ENCODE peak calls at places on chromosomes 7 and 10, in eight cellular contexts. One of them, this sample, is unnamed.

GRCh38 chr7:43700059-43700501 is 29.2 kb downstream of the COA1 start:
- DNase-seq in GM23338: peak
- DNase-seq in brain microvascular endothelial cell: no peak
- DNase-seq in psoas muscle: no peak
- DNase-seq in lower leg skin: no peak
- DNase-seq in BJ: no peak
- DNase-seq in coronary artery: no peak
- DNase-seq in heart left ventricle: no peak
- DNase-seq in this sample: peak

GRCh38 chr7:13321321-13321720 is 633.9 kb downstream of the ARL4A start:
- DNase-seq in GM23338: no peak
- DNase-seq in brain microvascular endothelial cell: no peak
- DNase-seq in psoas muscle: no peak
- DNase-seq in lower leg skin: no peak
- DNase-seq in BJ: no peak
- DNase-seq in coronary artery: no peak
- DNase-seq in heart left ventricle: no peak
- DNase-seq in this sample: no peak

GRCh38 chr10:101995451-101996063 is 60.4 kb downstream of the ARMH3 start:
- DNase-seq in GM23338: no peak
- DNase-seq in brain microvascular endothelial cell: peak
- DNase-seq in psoas muscle: no peak
- DNase-seq in lower leg skin: no peak
- DNase-seq in BJ: no peak
- DNase-seq in coronary artery: no peak
- DNase-seq in heart left ventricle: no peak
- DNase-seq in this sample: peak

GRCh38 chr7:44286182-44286617 is 39.2 kb downstream of the CAMK2B start:
- DNase-seq in GM23338: peak
- DNase-seq in brain microvascular endothelial cell: no peak
- DNase-seq in psoas muscle: peak
- DNase-seq in lower leg skin: peak
- DNase-seq in BJ: no peak
- DNase-seq in coronary artery: peak
- DNase-seq in heart left ventricle: peak
- DNase-seq in this sample: no peak

GRCh38 chr10:104329754-104330153 is 8.5 kb downstream of the ITPRIP start:
- DNase-seq in GM23338: no peak
- DNase-seq in brain microvascular endothelial cell: peak
- DNase-seq in psoas muscle: no peak
- DNase-seq in lower leg skin: no peak
- DNase-seq in BJ: peak
- DNase-seq in coronary artery: no peak
- DNase-seq in heart left ventricle: no peak
- DNase-seq in this sample: peak

GRCh38 chr10:98436704-98437103 is 10.0 kb downstream of the HPS1 start:
- DNase-seq in GM23338: no peak
- DNase-seq in brain microvascular endothelial cell: no peak
- DNase-seq in psoas muscle: no peak
- DNase-seq in lower leg skin: no peak
- DNase-seq in BJ: no peak
- DNase-seq in coronary artery: no peak
- DNase-seq in heart left ventricle: no peak
- DNase-seq in this sample: no peak

GRCh38 chr7:130418306-130418705 is 22.5 kb downstream of the CEP41 start:
- DNase-seq in GM23338: no peak
- DNase-seq in brain microvascular endothelial cell: no peak
- DNase-seq in psoas muscle: no peak
- DNase-seq in lower leg skin: no peak
- DNase-seq in BJ: no peak
- DNase-seq in coronary artery: no peak
- DNase-seq in heart left ventricle: no peak
- DNase-seq in this sample: no peak

GRCh38 chr7:142263598-142264380 is 5.9 kb upstream of the PRSS58 start:
- DNase-seq in GM23338: no peak
- DNase-seq in brain microvascular endothelial cell: peak
- DNase-seq in psoas muscle: no peak
- DNase-seq in lower leg skin: no peak
- DNase-seq in BJ: no peak
- DNase-seq in coronary artery: no peak
- DNase-seq in heart left ventricle: no peak
- DNase-seq in this sample: no peak

GRCh38 chr7:44213206-44213871 is 12.6 kb downstream of the YKT6 start:
- DNase-seq in GM23338: no peak
- DNase-seq in brain microvascular endothelial cell: no peak
- DNase-seq in psoas muscle: peak
- DNase-seq in lower leg skin: peak
- DNase-seq in BJ: no peak
- DNase-seq in coronary artery: no peak
- DNase-seq in heart left ventricle: no peak
- DNase-seq in this sample: no peak

GRCh38 chr10:92773776-92774175 is 74.5 kb upstream of the EXOC6 start:
- DNase-seq in GM23338: no peak
- DNase-seq in brain microvascular endothelial cell: no peak
- DNase-seq in psoas muscle: no peak
- DNase-seq in lower leg skin: no peak
- DNase-seq in BJ: no peak
- DNase-seq in coronary artery: no peak
- DNase-seq in heart left ventricle: no peak
- DNase-seq in this sample: no peak

GRCh38 chr7:5643280-5643679 is 138.2 kb downstream of the RNF216 start:
- DNase-seq in GM23338: peak
- DNase-seq in brain microvascular endothelial cell: peak
- DNase-seq in psoas muscle: peak
- DNase-seq in lower leg skin: no peak
- DNase-seq in BJ: no peak
- DNase-seq in coronary artery: no peak
- DNase-seq in heart left ventricle: peak
- DNase-seq in this sample: no peak

GRCh38 chr10:62437696-62438095 is 63.5 kb downstream of the ZNF365 start:
- DNase-seq in GM23338: peak
- DNase-seq in brain microvascular endothelial cell: peak
- DNase-seq in psoas muscle: no peak
- DNase-seq in lower leg skin: no peak
- DNase-seq in BJ: peak
- DNase-seq in coronary artery: no peak
- DNase-seq in heart left ventricle: no peak
- DNase-seq in this sample: peak

GRCh38 chr10:123970207-123970926 is 78.8 kb upstream of the CPXM2 start:
- DNase-seq in GM23338: peak
- DNase-seq in brain microvascular endothelial cell: no peak
- DNase-seq in psoas muscle: no peak
- DNase-seq in lower leg skin: no peak
- DNase-seq in BJ: no peak
- DNase-seq in coronary artery: no peak
- DNase-seq in heart left ventricle: no peak
- DNase-seq in this sample: no peak
- H3K4me3 ChIP-seq in GM23338: no peak
- H3K4me3 ChIP-seq in brain microvascular endothelial cell: no peak
- H3K4me3 ChIP-seq in psoas muscle: no peak
- H3K4me3 ChIP-seq in lower leg skin: no peak
- H3K4me3 ChIP-seq in BJ: no peak
- H3K4me3 ChIP-seq in coronary artery: no peak
- H3K4me3 ChIP-seq in heart left ventricle: no peak
- H3K4me3 ChIP-seq in this sample: no peak

DNA sequence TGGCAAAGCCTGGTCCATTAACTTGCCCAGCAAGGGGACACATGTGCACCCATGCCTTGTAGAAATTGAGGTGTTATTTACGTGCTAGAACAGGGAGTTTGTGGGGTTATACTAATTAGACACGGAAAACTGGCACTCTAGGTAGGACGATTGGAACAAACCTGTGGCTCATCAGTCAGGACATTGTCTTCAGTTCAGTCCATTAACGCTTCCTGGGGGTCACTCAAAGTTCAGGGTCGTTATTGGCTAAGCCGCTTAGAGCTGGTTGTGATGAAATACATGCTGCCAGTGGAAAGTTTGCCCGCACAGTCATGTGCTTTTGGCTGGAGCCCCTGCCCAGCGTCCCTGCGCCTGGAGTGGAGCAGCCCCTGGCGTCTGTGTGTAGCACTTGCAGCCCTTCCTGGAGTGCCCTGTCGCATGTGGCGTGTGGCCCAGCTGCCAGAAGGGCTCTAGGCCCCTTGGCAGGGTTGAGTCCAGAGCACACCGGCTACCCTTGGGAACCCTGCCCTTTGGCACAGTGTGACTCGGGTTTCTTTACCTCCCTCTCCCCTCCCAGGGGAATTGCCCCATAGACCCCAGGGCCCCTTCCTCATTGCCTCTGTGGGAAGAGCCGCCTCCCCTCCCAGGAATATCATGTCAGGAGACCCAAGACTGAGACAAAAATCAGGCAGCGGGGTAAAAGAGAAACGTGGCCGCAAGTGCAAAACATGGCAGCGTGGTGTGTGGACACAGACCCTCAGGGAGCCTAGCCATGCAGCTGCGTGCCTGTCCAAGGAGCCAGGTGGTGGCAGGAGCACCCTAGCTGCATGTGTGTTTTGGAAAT is 9.8 kb downstream of the ZNF775 start:
- DNase-seq in GM23338: peak
- DNase-seq in brain microvascular endothelial cell: no peak
- DNase-seq in psoas muscle: peak
- DNase-seq in lower leg skin: no peak
- DNase-seq in BJ: no peak
- DNase-seq in coronary artery: no peak
- DNase-seq in heart left ventricle: peak
- DNase-seq in this sample: peak
- TF ChIP-seq CTCF in GM23338: peak
- TF ChIP-seq CTCF in brain microvascular endothelial cell: peak
- TF ChIP-seq CTCF in psoas muscle: peak
- TF ChIP-seq CTCF in lower leg skin: peak
- TF ChIP-seq CTCF in BJ: peak
- TF ChIP-seq CTCF in coronary artery: peak
- TF ChIP-seq CTCF in heart left ventricle: peak
- TF ChIP-seq CTCF in this sample: peak

DNA sequence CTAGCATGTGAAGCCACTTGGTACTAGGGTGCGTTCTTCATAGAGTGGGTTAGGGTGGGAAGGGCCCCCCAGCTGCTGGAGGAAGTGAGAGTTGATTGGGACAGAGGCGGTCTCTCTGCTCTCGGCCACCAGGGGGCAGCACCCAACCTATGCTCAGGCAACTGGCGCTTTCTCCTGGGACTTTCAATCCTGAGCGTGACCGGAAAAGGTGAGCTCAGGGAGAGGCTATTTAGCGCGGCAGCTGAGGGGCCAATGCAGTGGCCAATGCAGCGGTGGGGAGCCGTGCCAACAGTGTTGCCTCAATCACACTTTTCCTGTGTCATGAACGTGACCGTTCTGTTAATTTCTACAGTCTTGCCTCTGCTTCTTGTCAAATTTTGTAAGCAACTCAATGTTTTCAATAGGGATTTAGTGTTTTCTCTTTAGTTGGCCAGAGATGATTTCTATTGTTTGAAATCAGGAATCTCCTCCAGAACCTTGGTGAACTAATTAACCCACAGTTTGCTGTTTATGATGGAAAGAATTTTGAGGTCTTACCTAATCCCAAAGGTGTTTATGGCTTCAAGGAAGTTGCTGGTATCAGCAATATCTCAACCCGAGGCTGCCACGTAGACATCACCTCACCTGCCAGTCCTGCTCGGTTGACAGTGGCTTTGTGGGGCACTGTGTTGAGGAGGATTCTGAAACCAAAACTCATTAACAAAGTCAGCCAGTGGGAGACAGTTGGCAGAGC is 67.9 kb upstream of the PDZD8 start:
- DNase-seq in GM23338: peak
- DNase-seq in brain microvascular endothelial cell: peak
- DNase-seq in psoas muscle: peak
- DNase-seq in lower leg skin: peak
- DNase-seq in BJ: no peak
- DNase-seq in coronary artery: peak
- DNase-seq in heart left ventricle: peak
- DNase-seq in this sample: peak
- H3K4me3 ChIP-seq in GM23338: no peak
- H3K4me3 ChIP-seq in brain microvascular endothelial cell: no peak
- H3K4me3 ChIP-seq in psoas muscle: peak
- H3K4me3 ChIP-seq in lower leg skin: no peak
- H3K4me3 ChIP-seq in BJ: no peak
- H3K4me3 ChIP-seq in coronary artery: peak
- H3K4me3 ChIP-seq in heart left ventricle: peak
- H3K4me3 ChIP-seq in this sample: no peak

GRCh38 chr10:126872768-126873167 is 32.5 kb upstream of the DOCK1 start:
- DNase-seq in GM23338: peak
- DNase-seq in brain microvascular endothelial cell: peak
- DNase-seq in psoas muscle: no peak
- DNase-seq in lower leg skin: peak
- DNase-seq in BJ: no peak
- DNase-seq in coronary artery: peak
- DNase-seq in heart left ventricle: no peak
- DNase-seq in this sample: no peak
- TF ChIP-seq CTCF in GM23338: no peak
- TF ChIP-seq CTCF in brain microvascular endothelial cell: no peak
- TF ChIP-seq CTCF in psoas muscle: no peak
- TF ChIP-seq CTCF in lower leg skin: no peak
- TF ChIP-seq CTCF in BJ: no peak
- TF ChIP-seq CTCF in coronary artery: no peak
- TF ChIP-seq CTCF in heart left ventricle: no peak
- TF ChIP-seq CTCF in this sample: no peak

DNA sequence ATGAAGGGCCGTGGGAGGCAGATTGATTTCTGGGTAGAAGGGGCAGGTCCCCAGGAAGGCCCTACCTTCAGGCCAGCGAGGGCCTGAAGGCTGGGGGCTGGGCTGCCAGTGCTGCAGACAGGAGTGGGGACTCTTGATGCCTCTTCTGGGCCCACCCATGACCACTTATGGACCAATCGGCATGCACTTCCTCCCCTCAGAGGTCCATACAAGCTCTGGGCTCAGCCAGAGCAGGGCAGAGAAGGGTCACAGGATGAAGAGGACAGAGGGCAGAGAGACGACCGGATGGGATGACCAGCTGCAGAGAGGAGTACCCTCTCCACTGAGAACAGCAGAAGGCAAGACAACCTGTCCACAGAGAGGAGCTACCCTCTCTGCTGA is 120.1 kb downstream of the DYNC2I1 start:
- DNase-seq in GM23338: no peak
- DNase-seq in brain microvascular endothelial cell: no peak
- DNase-seq in psoas muscle: no peak
- DNase-seq in lower leg skin: peak
- DNase-seq in BJ: no peak
- DNase-seq in coronary artery: no peak
- DNase-seq in heart left ventricle: no peak
- DNase-seq in this sample: peak
- H3K4me3 ChIP-seq in GM23338: no peak
- H3K4me3 ChIP-seq in brain microvascular endothelial cell: no peak
- H3K4me3 ChIP-seq in psoas muscle: peak
- H3K4me3 ChIP-seq in lower leg skin: no peak
- H3K4me3 ChIP-seq in BJ: no peak
- H3K4me3 ChIP-seq in coronary artery: peak
- H3K4me3 ChIP-seq in heart left ventricle: peak
- H3K4me3 ChIP-seq in this sample: peak